ENCODE peak calls at places on chromosome 5, in ten cellular contexts. One of them, this sample, is unnamed.

GRCh38 chr5:106019271-106019670 is 1651.5 kb downstream of the EFNA5 start:
- DNase-seq in PC-3: peak
- DNase-seq in lower lobe of right lung: no peak
- DNase-seq in adrenal gland: no peak
- DNase-seq in colonic mucosa: no peak
- DNase-seq in H1: no peak
- DNase-seq in kidney: no peak
- DNase-seq in cardiac muscle cell: peak
- DNase-seq in heart left ventricle: no peak
- DNase-seq in A673: no peak
- DNase-seq in this sample: no peak

GRCh38 chr5:24623018-24623417 is 21.8 kb downstream of the CDH10 start:
- DNase-seq in lower lobe of right lung: no peak
- DNase-seq in PC-3: no peak
- DNase-seq in adrenal gland: no peak
- DNase-seq in cardiac muscle cell: no peak
- DNase-seq in kidney: no peak
- DNase-seq in colonic mucosa: no peak
- DNase-seq in A673: no peak
- DNase-seq in H1: no peak
- DNase-seq in heart left ventricle: no peak
- DNase-seq in this sample: peak

GRCh38 chr5:140311011-140311467 is 8.1 kb upstream of the PFDN1 start:
- DNase-seq in A673: peak
- DNase-seq in heart left ventricle: no peak
- DNase-seq in colonic mucosa: peak
- DNase-seq in kidney: no peak
- DNase-seq in lower lobe of right lung: no peak
- DNase-seq in adrenal gland: no peak
- DNase-seq in cardiac muscle cell: peak
- DNase-seq in PC-3: peak
- DNase-seq in H1: no peak
- DNase-seq in this sample: peak

GRCh38 chr5:64637144-64637543 is 53.2 kb upstream of the SHISAL2B start:
- DNase-seq in A673: no peak
- DNase-seq in adrenal gland: no peak
- DNase-seq in heart left ventricle: no peak
- DNase-seq in cardiac muscle cell: no peak
- DNase-seq in PC-3: no peak
- DNase-seq in colonic mucosa: no peak
- DNase-seq in lower lobe of right lung: no peak
- DNase-seq in kidney: no peak
- DNase-seq in H1: no peak
- DNase-seq in this sample: no peak

GRCh38 chr5:119470105-119470763 is 17.9 kb downstream of the HSD17B4 start:
- DNase-seq in PC-3: no peak
- DNase-seq in adrenal gland: no peak
- DNase-seq in cardiac muscle cell: no peak
- DNase-seq in lower lobe of right lung: no peak
- DNase-seq in H1: no peak
- DNase-seq in heart left ventricle: no peak
- DNase-seq in colonic mucosa: no peak
- DNase-seq in A673: no peak
- DNase-seq in kidney: no peak
- DNase-seq in this sample: no peak

GRCh38 chr5:113255105-113255504 is 179.7 kb downstream of the TSSK1B start:
- DNase-seq in lower lobe of right lung: no peak
- DNase-seq in H1: no peak
- DNase-seq in A673: no peak
- DNase-seq in cardiac muscle cell: no peak
- DNase-seq in PC-3: no peak
- DNase-seq in adrenal gland: no peak
- DNase-seq in colonic mucosa: no peak
- DNase-seq in kidney: no peak
- DNase-seq in heart left ventricle: no peak
- DNase-seq in this sample: no peak

GRCh38 chr5:157038568-157039187 is 20.2 kb downstream of the HAVCR1 start:
- DNase-seq in adrenal gland: no peak
- DNase-seq in lower lobe of right lung: no peak
- DNase-seq in A673: no peak
- DNase-seq in cardiac muscle cell: no peak
- DNase-seq in heart left ventricle: no peak
- DNase-seq in PC-3: no peak
- DNase-seq in colonic mucosa: no peak
- DNase-seq in kidney: no peak
- DNase-seq in H1: no peak
- DNase-seq in this sample: no peak

GRCh38 chr5:65474129-65474711 is 7.5 kb downstream of the ADAMTS6 start:
- DNase-seq in lower lobe of right lung: no peak
- DNase-seq in heart left ventricle: no peak
- DNase-seq in colonic mucosa: no peak
- DNase-seq in cardiac muscle cell: no peak
- DNase-seq in A673: no peak
- DNase-seq in PC-3: no peak
- DNase-seq in H1: no peak
- DNase-seq in adrenal gland: no peak
- DNase-seq in kidney: no peak
- DNase-seq in this sample: no peak

GRCh38 chr5:109987355-109987754 is 297.6 kb downstream of the MAN2A1 start:
- DNase-seq in lower lobe of right lung: no peak
- DNase-seq in adrenal gland: no peak
- DNase-seq in A673: no peak
- DNase-seq in cardiac muscle cell: peak
- DNase-seq in PC-3: no peak
- DNase-seq in colonic mucosa: no peak
- DNase-seq in kidney: no peak
- DNase-seq in heart left ventricle: no peak
- DNase-seq in H1: no peak
- DNase-seq in this sample: no peak

GRCh38 chr5:79014631-79015030 is 29.5 kb upstream of the ARSB start:
- DNase-seq in kidney: no peak
- DNase-seq in lower lobe of right lung: no peak
- DNase-seq in PC-3: no peak
- DNase-seq in adrenal gland: no peak
- DNase-seq in colonic mucosa: no peak
- DNase-seq in heart left ventricle: no peak
- DNase-seq in cardiac muscle cell: no peak
- DNase-seq in H1: no peak
- DNase-seq in A673: no peak
- DNase-seq in this sample: no peak

GRCh38 chr5:79008362-79008761 is 23.3 kb upstream of the ARSB start:
- DNase-seq in A673: no peak
- DNase-seq in kidney: no peak
- DNase-seq in lower lobe of right lung: no peak
- DNase-seq in colonic mucosa: no peak
- DNase-seq in heart left ventricle: no peak
- DNase-seq in adrenal gland: no peak
- DNase-seq in PC-3: no peak
- DNase-seq in H1: no peak
- DNase-seq in cardiac muscle cell: no peak
- DNase-seq in this sample: no peak

GRCh38 chr5:79005939-79006338 is 20.8 kb upstream of the ARSB start:
- DNase-seq in heart left ventricle: no peak
- DNase-seq in colonic mucosa: no peak
- DNase-seq in lower lobe of right lung: no peak
- DNase-seq in H1: no peak
- DNase-seq in PC-3: no peak
- DNase-seq in cardiac muscle cell: no peak
- DNase-seq in kidney: no peak
- DNase-seq in adrenal gland: no peak
- DNase-seq in A673: no peak
- DNase-seq in this sample: no peak

GRCh38 chr5:79011869-79012268 is 26.8 kb upstream of the ARSB start:
- DNase-seq in colonic mucosa: no peak
- DNase-seq in A673: no peak
- DNase-seq in adrenal gland: no peak
- DNase-seq in heart left ventricle: no peak
- DNase-seq in cardiac muscle cell: no peak
- DNase-seq in PC-3: no peak
- DNase-seq in lower lobe of right lung: no peak
- DNase-seq in kidney: no peak
- DNase-seq in H1: no peak
- DNase-seq in this sample: no peak

DNA sequence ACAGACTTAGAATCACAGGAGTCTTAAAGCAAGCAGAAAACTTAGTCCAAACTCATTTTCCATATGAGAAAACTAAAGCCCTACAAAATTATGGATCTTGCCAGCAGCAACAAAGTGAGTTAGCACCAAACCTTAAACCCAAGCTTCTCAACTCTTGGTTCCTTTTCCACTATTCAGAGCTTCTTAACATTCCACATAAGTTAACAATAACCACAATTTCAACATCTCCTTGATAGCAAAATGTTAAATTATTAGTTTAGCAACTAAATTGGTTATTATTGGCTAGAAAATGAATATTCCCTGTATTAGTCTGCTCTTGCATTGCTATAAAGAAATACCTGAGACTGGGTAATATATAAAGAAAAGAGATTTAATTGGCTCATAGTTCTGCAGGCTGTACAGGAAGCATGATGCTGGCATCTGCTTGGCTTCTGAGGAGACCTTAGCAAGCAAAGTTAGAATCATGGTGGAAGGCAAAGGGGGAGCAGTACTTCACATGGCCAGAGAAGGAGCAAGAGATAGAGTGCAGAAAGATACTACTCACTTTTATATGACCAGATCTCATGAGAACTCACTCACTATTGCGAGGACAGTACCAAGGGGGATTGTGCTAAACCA is 26.2 kb upstream of the ARSB start:
- DNase-seq in H1: no peak
- DNase-seq in colonic mucosa: no peak
- DNase-seq in adrenal gland: no peak
- DNase-seq in kidney: no peak
- DNase-seq in heart left ventricle: no peak
- DNase-seq in PC-3: no peak
- DNase-seq in cardiac muscle cell: peak
- DNase-seq in A673: no peak
- DNase-seq in lower lobe of right lung: no peak
- DNase-seq in this sample: no peak
- TF ChIP-seq CTCF in H1: no peak
- TF ChIP-seq CTCF in colonic mucosa: no peak
- TF ChIP-seq CTCF in adrenal gland: no peak
- TF ChIP-seq CTCF in kidney: no peak
- TF ChIP-seq CTCF in heart left ventricle: no peak
- TF ChIP-seq CTCF in PC-3: no peak
- TF ChIP-seq CTCF in cardiac muscle cell: peak
- TF ChIP-seq CTCF in A673: peak
- TF ChIP-seq CTCF in lower lobe of right lung: no peak
- TF ChIP-seq CTCF in this sample: no peak

GRCh38 chr5:149421834-149422233 is 42.7 kb upstream of the IL17B start:
- DNase-seq in colonic mucosa: no peak
- DNase-seq in kidney: no peak
- DNase-seq in PC-3: no peak
- DNase-seq in H1: no peak
- DNase-seq in A673: no peak
- DNase-seq in lower lobe of right lung: no peak
- DNase-seq in adrenal gland: no peak
- DNase-seq in cardiac muscle cell: peak
- DNase-seq in heart left ventricle: no peak
- DNase-seq in this sample: peak
- H3K27ac ChIP-seq in colonic mucosa: peak
- H3K27ac ChIP-seq in kidney: no peak
- H3K27ac ChIP-seq in PC-3: no peak
- H3K27ac ChIP-seq in H1: no peak
- H3K27ac ChIP-seq in A673: no peak
- H3K27ac ChIP-seq in lower lobe of right lung: peak
- H3K27ac ChIP-seq in adrenal gland: peak
- H3K27ac ChIP-seq in cardiac muscle cell: peak
- H3K27ac ChIP-seq in heart left ventricle: peak
- H3K27ac ChIP-seq in this sample: peak

GRCh38 chr5:36688722-36689121 is 82.3 kb downstream of the SLC1A3 start:
- DNase-seq in A673: peak
- DNase-seq in heart left ventricle: no peak
- DNase-seq in PC-3: peak
- DNase-seq in lower lobe of right lung: no peak
- DNase-seq in H1: no peak
- DNase-seq in cardiac muscle cell: no peak
- DNase-seq in kidney: no peak
- DNase-seq in adrenal gland: no peak
- DNase-seq in colonic mucosa: no peak
- DNase-seq in this sample: peak
- TF ChIP-seq CTCF in A673: peak
- TF ChIP-seq CTCF in heart left ventricle: no peak
- TF ChIP-seq CTCF in PC-3: peak
- TF ChIP-seq CTCF in lower lobe of right lung: peak
- TF ChIP-seq CTCF in H1: peak
- TF ChIP-seq CTCF in cardiac muscle cell: peak
- TF ChIP-seq CTCF in kidney: peak
- TF ChIP-seq CTCF in adrenal gland: no peak
- TF ChIP-seq CTCF in colonic mucosa: no peak
- TF ChIP-seq CTCF in this sample: peak

GRCh38 chr5:94395468-94395867 is 222.9 kb downstream of the KIAA0825 start:
- DNase-seq in PC-3: no peak
- DNase-seq in kidney: no peak
- DNase-seq in adrenal gland: no peak
- DNase-seq in A673: no peak
- DNase-seq in cardiac muscle cell: no peak
- DNase-seq in heart left ventricle: no peak
- DNase-seq in H1: no peak
- DNase-seq in colonic mucosa: no peak
- DNase-seq in lower lobe of right lung: no peak
- DNase-seq in this sample: no peak
- H3K27ac ChIP-seq in PC-3: no peak
- H3K27ac ChIP-seq in kidney: no peak
- H3K27ac ChIP-seq in adrenal gland: no peak
- H3K27ac ChIP-seq in A673: no peak
- H3K27ac ChIP-seq in cardiac muscle cell: no peak
- H3K27ac ChIP-seq in heart left ventricle: no peak
- H3K27ac ChIP-seq in H1: no peak
- H3K27ac ChIP-seq in colonic mucosa: no peak
- H3K27ac ChIP-seq in lower lobe of right lung: no peak
- H3K27ac ChIP-seq in this sample: no peak

GRCh38 chr5:142982821-142983200 is 212.6 kb downstream of the ARHGAP26 start:
- DNase-seq in lower lobe of right lung: no peak
- DNase-seq in H1: no peak
- DNase-seq in adrenal gland: no peak
- DNase-seq in colonic mucosa: no peak
- DNase-seq in heart left ventricle: no peak
- DNase-seq in PC-3: no peak
- DNase-seq in A673: no peak
- DNase-seq in cardiac muscle cell: no peak
- DNase-seq in kidney: no peak
- DNase-seq in this sample: no peak
- TF ChIP-seq CTCF in lower lobe of right lung: no peak
- TF ChIP-seq CTCF in H1: peak
- TF ChIP-seq CTCF in adrenal gland: no peak
- TF ChIP-seq CTCF in colonic mucosa: no peak
- TF ChIP-seq CTCF in heart left ventricle: no peak
- TF ChIP-seq CTCF in PC-3: peak
- TF ChIP-seq CTCF in A673: no peak
- TF ChIP-seq CTCF in cardiac muscle cell: peak
- TF ChIP-seq CTCF in kidney: no peak
- TF ChIP-seq CTCF in this sample: no peak

GRCh38 chr5:124906339-124907097 is 160.1 kb upstream of the ZNF608 start:
- DNase-seq in colonic mucosa: peak
- DNase-seq in heart left ventricle: peak
- DNase-seq in kidney: peak
- DNase-seq in cardiac muscle cell: peak
- DNase-seq in lower lobe of right lung: no peak
- DNase-seq in H1: no peak
- DNase-seq in adrenal gland: peak
- DNase-seq in A673: peak
- DNase-seq in PC-3: peak
- DNase-seq in this sample: peak
- H3K27ac ChIP-seq in colonic mucosa: peak
- H3K27ac ChIP-seq in heart left ventricle: peak
- H3K27ac ChIP-seq in kidney: peak
- H3K27ac ChIP-seq in cardiac muscle cell: peak
- H3K27ac ChIP-seq in lower lobe of right lung: peak
- H3K27ac ChIP-seq in H1: no peak
- H3K27ac ChIP-seq in adrenal gland: no peak
- H3K27ac ChIP-seq in A673: no peak
- H3K27ac ChIP-seq in PC-3: no peak
- H3K27ac ChIP-seq in this sample: peak